ENCODE peak calls at places on chromosomes 4 and X, in nine cellular contexts. I is stimulated activated CD4-positive, alpha-beta T cell treated with anti-CD3 and anti-CD28 coated beads, Interleukin-1b, Interleukin-23, amount 100 ng/mL, for 48 hours; E is cardiac muscle cell; N is PC-3; S is memory B cell; T is NCI-H774; X is amniotic epithelial cell; D is astrocyte of the spinal cord; Y is T-helper 2 cell. W is an unnamed sample.
A peak's percentile ranks its signal among the peaks of the same experiment; 100 is the strongest.

GRCh38 chrX:154728791-154729190 is 22.1 kb downstream of the GAB3 start:
- DNase-seq in I (no peak), E (no peak), N (no peak), S (no peak), T (no peak), X (no peak), D (no peak), Y (no peak), W (no peak)

GRCh38 chr4:147683172-147683571 is 791 bp downstream of the PRMT9 start:
- DNase-seq in I (peak; percentile 13), E (peak; percentile 36), N (peak; percentile 8), S (peak; percentile 14), T (no peak), X (peak; percentile 33), D (peak; percentile 29), Y (no peak), W (no peak)

GRCh38 chrX:72475338-72475737 is 97.3 kb downstream of the HDAC8 start:
- DNase-seq in I (no peak), E (no peak), N (peak; percentile 35), S (no peak), T (no peak), X (no peak), D (no peak), Y (no peak), W (no peak)

GRCh38 chr4:43607827-43608461 is 715.4 kb downstream of the GRXCR1 start:
- DNase-seq in I (no peak), E (no peak), N (no peak), S (no peak), T (no peak), X (no peak), D (no peak), Y (no peak), W (no peak)

GRCh38 chrX:40644175-40644574 is 3.2 kb downstream of the CXorf38 start:
- DNase-seq in I (no peak), E (peak; percentile 78), N (no peak), S (no peak), T (no peak), X (peak; percentile 78), D (no peak), Y (no peak), W (no peak)

GRCh38 chr4:158079661-158080060 is 93.2 kb downstream of the GASK1B start:
- DNase-seq in I (no peak), E (no peak), N (no peak), S (no peak), T (no peak), X (peak; percentile 35), D (no peak), Y (no peak), W (no peak)

GRCh38 chr4:21113496-21114213 is 413.4 kb downstream of the PACRGL start:
- DNase-seq in I (no peak), E (peak; percentile 69), N (peak; percentile 11), S (no peak), T (no peak), X (peak; percentile 45), D (peak; percentile 68), Y (no peak), W (no peak)

GRCh38 chrX:97234471-97235097 is 350.9 kb downstream of the RPA4 start:
- DNase-seq in I (no peak), E (no peak), N (no peak), S (no peak), T (no peak), X (no peak), D (no peak), Y (no peak), W (no peak)

GRCh38 chrX:13168276-13168675 is 123.9 kb upstream of the FAM9C start:
- DNase-seq in I (no peak), E (no peak), N (no peak), S (no peak), T (no peak), X (no peak), D (no peak), Y (no peak), W (no peak)